ENCODE peak calls at places on chromosomes 16 and 17, in nine cellular contexts. B is SW 1271; Y is brain microvascular endothelial cell; R is smooth muscle cell of the brain vasculature; J is AG04450; Q is activated CD8-positive, alpha-beta memory T cell treated with anti-CD3 and anti-CD28 coated beads for 1 hour; O is NCI-H1694 treated with DMSO at 0.1 percent for 48 hours; F is psoas muscle; G is GDM1. T is an unnamed sample.

GRCh38 chr16:31471241-31471874 is 594 bp upstream of the TGFB1I1 start:
- DNase-seq in Q (no peak), G (no peak), O (no peak), B (no peak), F (no peak), R (no peak), J (no peak), Y (peak), T (no peak)

GRCh38 chr17:57674894-57675293 is 70.2 kb downstream of the CCDC182 start:
- DNase-seq in O (no peak), G (no peak), Y (no peak), Q (no peak), R (no peak), B (no peak), F (no peak), J (no peak), T (no peak)

GRCh38 chr17:64259436-64259835 is 3.6 kb downstream of the TEX2 start:
- DNase-seq in Q (no peak), J (no peak), R (no peak), B (no peak), G (no peak), Y (no peak), F (no peak), O (no peak), T (no peak)

GRCh38 chr17:17812211-17813054 is 24.4 kb downstream of the SREBF1 start:
- DNase-seq in Y (no peak), B (peak), G (no peak), R (no peak), J (no peak), O (peak), Q (peak), F (peak), T (peak)

GRCh38 chr17:17979778-17980177 is 7.1 kb downstream of the DRC3 start:
- DNase-seq in G (no peak), Q (no peak), F (no peak), O (no peak), Y (no peak), J (no peak), R (no peak), B (no peak), T (no peak)

GRCh38 chr16:3645504-3646347 is 8.8 kb upstream of the DNASE1 start:
- DNase-seq in B (no peak), R (peak), G (no peak), Q (no peak), F (no peak), J (peak), Y (no peak), O (no peak), T (no peak)

GRCh38 chr17:78958556-78959191 is 21.0 kb downstream of the LGALS3BP start:
- DNase-seq in O (no peak), J (no peak), G (no peak), Q (no peak), B (no peak), Y (no peak), F (no peak), R (no peak), T (no peak)

GRCh38 chr17:69430488-69430887 is 16.0 kb downstream of the MAP2K6 start:
- DNase-seq in R (no peak), Q (no peak), J (no peak), Y (no peak), G (peak), B (no peak), F (no peak), O (no peak), T (no peak)

GRCh38 chr17:39229274-39229913 is 3.6 kb upstream of the STAC2 start:
- DNase-seq in Q (no peak), F (no peak), R (no peak), G (no peak), O (no peak), B (no peak), J (no peak), Y (peak), T (no peak)

GRCh38 chr16:28168991-28169554 is 42.7 kb downstream of the XPO6 start:
- DNase-seq in B (no peak), O (no peak), J (no peak), F (no peak), Q (peak), R (no peak), G (no peak), Y (no peak), T (no peak)

GRCh38 chr17:19354123-19354522 is 8.4 kb downstream of the B9D1 start:
- DNase-seq in O (no peak), B (peak), J (peak), F (no peak), Q (no peak), R (no peak), Y (peak), G (no peak), T (no peak)

GRCh38 chr16:77677129-77677528 is 45.2 kb upstream of the NUDT7 start:
- DNase-seq in R (no peak), Q (no peak), J (no peak), O (no peak), F (no peak), Y (no peak), G (no peak), B (no peak), T (no peak)

GRCh38 chr17:20994779-20995149 is 48.0 kb downstream of the USP22 start:
- DNase-seq in R (no peak), Q (no peak), O (no peak), F (no peak), Y (no peak), B (no peak), G (no peak), J (no peak), T (no peak)

GRCh38 chr17:10843806-10844205 is 5.9 kb upstream of the PIRT start:
- DNase-seq in F (no peak), Q (no peak), B (no peak), R (no peak), J (no peak), O (no peak), Y (peak), G (no peak), T (no peak)

T was measured in OCI-LY7.